ENCODE peak calls at places on chromosomes 13 and 19, in four cellular contexts. W is activated T-cell treated with anti-CD3 and anti-CD28 coated beads for 1 hour; D is activated CD8-positive, alpha-beta memory T cell treated with anti-CD3 and anti-CD28 coated beads, Interleukin-2, amount 10 ng/mL, durations not matched to agents 7 days and 5 days; I is stimulated activated naive CD8-positive, alpha-beta T cell treated with anti-CD3 and anti-CD28 coated beads, Interleukin-15, Interleukin-2, amounts not matched to agents 100 U/mL and 50 U/mL, for 24 hours. S is an unnamed sample.

GRCh38 chr13:109945206-109945960 is 159.0 kb upstream of the IRS2 start:
- DNase-seq in D (no peak), I (no peak), W (no peak), S (no peak)

GRCh38 chr19:10112895-10113591 is 1.6 kb downstream of the P2RY11 start:
- DNase-seq in W (peak; percentile 56), I (peak; percentile 84), D (peak; percentile 86), S (peak; percentile 75)

GRCh38 chr19:45499196-45500180 is 1.2 kb downstream of the PPM1N start:
- DNase-seq in D (peak; percentile 89), W (peak; percentile 42), I (peak; percentile 81), S (peak; percentile 83)

GRCh38 chr13:106129273-106129672 is 406.2 kb downstream of the EFNB2 start:
- DNase-seq in I (no peak), D (no peak), W (no peak), S (no peak)

GRCh38 chr19:41195675-41196497 is 2.9 kb downstream of the CYP2S1 start:
- DNase-seq in D (no peak), W (no peak), I (no peak), S (no peak)

GRCh38 chr19:4952945-4953344 is 16.0 kb upstream of the KDM4B start:
- DNase-seq in D (no peak), I (no peak), W (no peak), S (no peak)

GRCh38 chr13:30466358-30466714 is 600 bp upstream of the HMGB1 start:
- DNase-seq in W (no peak), D (no peak), I (peak; percentile 35), S (no peak)

GRCh38 chr19:2602391-2603181 is 99.9 kb downstream of the GNG7 start:
- DNase-seq in D (no peak), I (no peak), W (no peak), S (peak; percentile 63)

GRCh38 chr13:111031531-111031961 is 83.6 kb upstream of the ARHGEF7 start:
- DNase-seq in D (peak; percentile 76), I (no peak), W (no peak), S (no peak)

GRCh38 chr13:45257638-45258338 is 56.9 kb upstream of the KCTD4 start:
- DNase-seq in D (no peak), W (no peak), I (no peak), S (no peak)

GRCh38 chr13:103772576-103772975 is 706.4 kb upstream of the SLC10A2 start:
- DNase-seq in I (no peak), W (no peak), D (no peak), S (no peak)

GRCh38 chr13:79382545-79383275 is 23.3 kb downstream of the RBM26 start:
- DNase-seq in W (no peak), D (no peak), I (no peak), S (no peak)

GRCh38 chr19:16034958-16035560 is 41.2 kb upstream of the TPM4 start:
- DNase-seq in I (no peak), W (no peak), D (no peak), S (no peak)

GRCh38 chr19:8311461-8312260 is 3.5 kb upstream of the CD320 start:
- DNase-seq in I (no peak), W (no peak), D (no peak), S (peak; percentile 56)